ENCODE peak calls at places on chromosomes 11 and 22, in four cellular contexts. S, U, M and Q are unnamed samples.

GRCh38 chr11:17352925-17353227 is 1.3 kb downstream of the NCR3LG1 start:
- DNase-seq in S (peak), U (peak), M (no peak), Q (peak)

GRCh38 chr11:56916162-56916561 is 72.6 kb upstream of the OR5AK2 start:
- DNase-seq in S (no peak), U (no peak), M (no peak), Q (no peak)

GRCh38 chr11:131691558-131692041 is 321.2 kb downstream of the NTM start:
- DNase-seq in S (peak), U (no peak), M (no peak), Q (peak)

GRCh38 chr11:29432719-29433325 is 584.0 kb downstream of the KCNA4 start:
- DNase-seq in S (no peak), U (no peak), M (no peak), Q (no peak)

GRCh38 chr11:12446863-12447262 is 69.5 kb downstream of the PARVA start:
- DNase-seq in S (no peak), U (no peak), M (no peak), Q (no peak)

GRCh38 chr22:28544431-28544868 is 135.2 kb downstream of the TTC28 start:
- DNase-seq in S (peak), U (no peak), M (no peak), Q (no peak)

GRCh38 chr11:117902001-117902855 is 25.8 kb upstream of the FXYD6 start:
- DNase-seq in S (no peak), U (no peak), M (no peak), Q (no peak)

GRCh38 chr11:18853086-18853720 is 61.6 kb upstream of the PTPN5 start:
- DNase-seq in S (peak), U (no peak), M (no peak), Q (peak)

GRCh38 chr11:19696904-19697303 is 15.7 kb upstream of the NAV2 start:
- DNase-seq in S (no peak), U (no peak), M (no peak), Q (no peak)

GRCh38 chr11:36024716-36025115 is 80.9 kb downstream of the LDLRAD3 start:
- DNase-seq in S (no peak), U (no peak), M (no peak), Q (no peak)

GRCh38 chr11:128342511-128343133 is 244.7 kb downstream of the ETS1 start:
- DNase-seq in S (peak), U (peak), M (peak), Q (peak)

GRCh38 chr11:47589504-47590025 is 3.1 kb downstream of the FAM180B start:
- DNase-seq in S (no peak), U (no peak), M (no peak), Q (no peak)

GRCh38 chr22:44363980-44364749 is 51.4 kb upstream of the SHISAL1 start:
- DNase-seq in S (no peak), U (peak), M (no peak), Q (no peak)

GRCh38 chr11:10498022-10498400 is 42.9 kb downstream of the AMPD3 start:
- DNase-seq in S (no peak), U (no peak), M (no peak), Q (no peak)

GRCh38 chr22:49406879-49407587 is 420.6 kb downstream of the BRD1 start:
- DNase-seq in S (no peak), U (no peak), M (no peak), Q (no peak)

GRCh38 chr11:82981852-82982251 is 80.3 kb downstream of the DDIAS start:
- DNase-seq in S (no peak), U (no peak), M (no peak), Q (no peak)

GRCh38 chr11:6413791-6414231 is 5.1 kb downstream of the APBB1 start:
- DNase-seq in S (no peak), U (no peak), M (peak), Q (peak)

GRCh38 chr22:49760280-49760629 is 67.4 kb downstream of the BRD1 start:
- DNase-seq in S (no peak), U (peak), M (no peak), Q (no peak)

GRCh38 chr11:133966924-133967598 is 10.3 kb upstream of the IGSF9B start:
- DNase-seq in S (no peak), U (peak), M (peak), Q (peak)

GRCh38 chr11:69657456-69657910 is 16.5 kb downstream of the CCND1 start:
- DNase-seq in S (no peak), U (no peak), M (no peak), Q (no peak)

GRCh38 chr11:17604201-17604912 is 57.3 kb downstream of the OTOG start:
- DNase-seq in S (no peak), U (no peak), M (no peak), Q (no peak)

GRCh38 chr11:126654886-126655806 is 299.7 kb downstream of the ST3GAL4 start:
- DNase-seq in S (peak), U (no peak), M (no peak), Q (no peak)

GRCh38 chr11:36672815-36673450 is 74.9 kb upstream of the RAG2 start:
- DNase-seq in S (peak), U (no peak), M (peak), Q (peak)

GRCh38 chr11:19727246-19727645 is 14.6 kb downstream of the NAV2 start:
- DNase-seq in S (peak), U (no peak), M (no peak), Q (no peak)

GRCh38 chr22:21020802-21021429 is 6.0 kb downstream of the P2RX6 start:
- DNase-seq in S (no peak), U (no peak), M (no peak), Q (peak)

GRCh38 chr11:126871792-126872191 is 128.8 kb downstream of the KIRREL3 start:
- DNase-seq in S (no peak), U (no peak), M (no peak), Q (no peak)

GRCh38 chr11:108302121-108302785 is 79.4 kb downstream of the ATM start:
- DNase-seq in S (peak), U (no peak), M (no peak), Q (no peak)

GRCh38 chr11:95228081-95228859 is 2.7 kb downstream of the SESN3 start:
- DNase-seq in S (peak), U (no peak), M (no peak), Q (no peak)
- H3K4me3 ChIP-seq in S (peak), U (no peak), M (no peak), Q (no peak)

GRCh38 chr11:616320-617220 is 820 bp upstream of the IRF7 start:
- DNase-seq in S (no peak), U (no peak), M (no peak), Q (no peak)
- H3K4me3 ChIP-seq in S (no peak), U (peak), M (no peak), Q (peak)

DNA sequence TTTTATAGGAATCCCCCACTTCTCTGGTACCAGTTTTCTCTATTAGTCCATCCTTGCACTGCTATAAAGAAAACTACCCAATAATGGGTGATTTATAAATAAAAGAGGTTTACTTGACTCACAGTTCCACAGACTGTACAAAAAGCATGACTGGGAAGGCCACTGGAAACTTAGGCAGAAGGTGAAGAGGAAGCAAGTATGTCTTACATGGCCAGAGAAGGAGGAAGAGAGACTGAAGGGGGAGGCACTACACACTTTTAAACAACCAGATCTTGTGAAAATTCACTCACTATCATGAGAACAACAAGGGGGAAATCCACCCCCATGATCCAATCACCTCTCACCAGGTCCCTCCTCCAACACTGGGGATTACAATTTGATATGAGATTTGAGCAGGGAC is 68.9 kb upstream of the GNAZ start:
- DNase-seq in S (no peak), U (no peak), M (no peak), Q (no peak)
- H3K4me3 ChIP-seq in S (no peak), U (no peak), M (no peak), Q (no peak)

DNA sequence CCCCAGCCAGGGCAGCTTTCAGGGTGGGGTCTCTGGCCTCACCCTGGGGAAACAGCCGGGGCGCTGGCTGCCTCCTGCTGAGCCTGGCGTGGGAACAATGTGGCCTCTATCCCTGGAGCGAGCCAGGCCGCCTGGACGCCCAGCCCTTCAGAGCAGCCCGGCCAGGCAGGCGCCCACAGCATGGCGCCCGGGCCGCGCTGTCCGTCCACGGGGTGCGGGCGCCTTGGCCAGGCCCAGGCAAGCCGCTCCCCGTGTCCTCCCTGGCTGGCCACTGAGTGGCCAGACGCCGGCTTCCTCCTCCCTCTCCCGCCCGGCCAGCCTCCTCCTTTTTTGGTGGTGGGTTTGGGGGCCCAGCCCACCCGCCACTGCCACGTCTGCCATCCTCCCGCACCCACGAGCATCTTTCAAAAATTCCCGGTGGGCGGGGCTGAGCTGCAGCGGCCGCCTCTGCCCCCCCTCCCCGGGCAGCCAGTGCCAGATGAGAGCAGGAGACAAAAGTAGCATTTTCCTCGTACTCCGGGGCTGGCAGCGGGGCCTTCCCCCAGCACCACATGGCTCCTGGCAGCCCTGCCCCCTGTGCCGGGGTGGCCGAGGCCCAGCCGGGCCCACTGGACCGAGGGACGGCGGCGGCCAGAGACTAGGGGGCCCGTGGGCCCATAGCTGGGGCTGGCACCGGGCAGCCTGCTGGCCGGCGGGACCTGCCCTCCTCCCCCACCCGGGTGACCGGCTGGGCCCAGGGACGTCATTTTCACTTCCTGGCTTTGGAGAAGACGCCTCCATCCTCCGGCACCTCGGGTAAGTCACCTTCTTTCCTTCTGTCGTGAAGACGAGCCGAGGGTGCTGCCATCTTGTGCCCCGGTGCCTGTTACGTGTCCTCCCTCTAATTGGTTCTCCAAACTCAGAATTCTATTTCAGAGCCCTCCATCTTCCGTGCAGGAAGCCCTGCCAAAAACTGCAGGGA is 70.2 kb upstream of the PPARA start:
- DNase-seq in S (peak), U (peak), M (no peak), Q (no peak)
- H3K4me3 ChIP-seq in S (peak), U (peak), M (no peak), Q (no peak)

DNA sequence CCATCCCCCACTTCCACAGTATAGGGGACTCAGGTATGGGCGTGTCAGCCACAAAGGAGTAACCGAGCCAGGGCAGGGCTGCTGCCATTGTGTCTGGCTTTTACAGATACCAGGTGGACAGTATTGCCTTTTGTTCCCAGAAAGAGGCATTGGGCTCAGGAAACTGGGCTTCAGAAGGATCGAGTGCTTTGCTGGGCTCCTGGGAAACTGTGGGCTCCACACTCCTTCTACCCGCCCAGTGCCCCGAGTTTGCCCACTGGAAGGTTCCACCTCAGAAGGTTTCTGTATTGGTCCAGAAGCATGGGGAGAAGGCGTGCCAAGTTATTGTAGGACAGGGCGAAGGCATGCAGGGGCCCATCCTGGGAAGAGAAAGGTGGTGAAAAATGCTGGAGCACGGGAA is 894.4 kb downstream of the TBC1D22A start:
- DNase-seq in S (no peak), U (no peak), M (no peak), Q (no peak)
- H3K4me3 ChIP-seq in S (no peak), U (no peak), M (no peak), Q (no peak)

DNA sequence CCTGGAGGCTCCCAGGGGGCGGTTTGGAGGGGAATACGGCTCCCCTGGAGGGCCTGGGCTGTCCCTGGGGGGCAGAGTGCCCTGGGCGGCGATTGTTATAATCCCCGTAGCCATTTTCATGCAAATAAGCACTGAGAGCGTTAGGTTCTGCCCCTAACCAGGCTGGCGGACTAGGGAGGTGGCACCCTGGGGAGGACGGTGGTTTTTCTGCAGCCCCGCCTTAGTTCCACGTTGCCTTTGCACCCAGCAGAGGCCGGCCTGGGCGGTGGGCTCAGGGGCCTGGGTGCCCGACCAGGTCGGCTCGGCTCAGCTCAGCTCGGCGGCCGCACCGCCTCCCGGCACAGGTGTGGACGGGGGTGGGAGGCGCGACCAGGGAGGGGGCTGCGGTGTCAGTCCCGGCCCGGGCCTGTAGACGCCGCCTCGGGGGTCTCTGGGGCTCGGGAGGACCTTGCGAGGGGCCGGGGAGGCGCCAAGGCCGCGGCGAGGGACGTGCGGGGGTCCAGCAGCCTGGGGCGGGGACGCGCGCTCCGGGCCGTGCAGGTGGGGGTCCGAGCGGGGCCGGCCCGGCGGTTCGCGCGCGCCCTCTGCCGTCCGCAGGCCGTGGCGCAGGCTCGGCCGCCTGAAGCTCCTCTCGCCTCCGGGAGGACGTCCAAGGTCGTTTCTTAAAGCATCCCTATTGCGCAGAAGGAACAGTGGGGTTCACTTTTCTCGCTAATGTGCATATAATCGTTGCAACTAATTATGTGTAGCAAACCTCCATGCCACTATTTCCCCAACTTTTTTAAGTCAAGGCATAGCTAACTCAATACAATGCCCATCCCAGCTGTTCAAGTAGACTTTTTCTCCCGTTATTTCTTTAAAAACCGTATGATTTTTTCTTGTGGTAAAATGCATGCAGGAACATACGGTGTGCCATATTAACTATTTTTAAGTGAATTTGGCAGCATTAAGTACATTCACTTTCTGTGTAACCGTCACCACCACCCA is 2.5 kb upstream of the DUSP8 start:
- DNase-seq in S (peak), U (peak), M (peak), Q (no peak)
- H3K4me3 ChIP-seq in S (peak), U (peak), M (peak), Q (no peak)

GRCh38 chr11:120306519-120307242 is 18.4 kb upstream of the TLCD5 start:
- DNase-seq in S (peak), U (no peak), M (no peak), Q (no peak)
- H3K4me3 ChIP-seq in S (no peak), U (no peak), M (no peak), Q (no peak)